ENCODE peak calls at places on chromosomes 7 and 10, in nine cellular contexts. X is esophagus squamous epithelium, Y is tibial nerve, M is suprapubic skin, O is GM12891, T is body of pancreas, Z is transverse colon, K is uterus, P is A549. J is an unnamed sample.

GRCh38 chr10:88092975-88093374 is 229.6 kb downstream of the PTEN start:
- DNase-seq in P (no peak), M (no peak), X (no peak), O (no peak), Y (no peak), T (no peak), K (no peak), Z (no peak), J (no peak)

GRCh38 chr7:42831051-42831952 is 80.6 kb downstream of the C7orf25 start:
- DNase-seq in X (no peak), Z (peak; percentile 20), M (no peak), K (peak; percentile 57), P (no peak), O (no peak), T (peak; percentile 48), Y (peak; percentile 61), J (peak; percentile 29)

GRCh38 chr10:124416733-124417132 is 2.0 kb downstream of the OAT start:
- DNase-seq in Y (peak; percentile 49), T (no peak), P (no peak), X (no peak), O (no peak), K (no peak), Z (no peak), M (no peak), J (no peak)

GRCh38 chr10:22669163-22669711 is 45.1 kb downstream of the PIP4K2A start:
- DNase-seq in Z (no peak), Y (no peak), X (no peak), M (no peak), T (no peak), K (no peak), P (no peak), O (no peak), J (no peak)

GRCh38 chr10:13472359-13472758 is 56.5 kb downstream of the BEND7 start:
- DNase-seq in O (no peak), X (no peak), T (no peak), Z (no peak), M (no peak), Y (no peak), K (no peak), P (no peak), J (no peak)

GRCh38 chr10:29254123-29255046 is 34.5 kb upstream of the LYZL1 start:
- DNase-seq in Z (no peak), K (peak; percentile 46), T (no peak), P (no peak), M (no peak), Y (no peak), X (no peak), O (no peak), J (peak; percentile 95)

GRCh38 chr7:2032030-2032875 is 200.5 kb downstream of the MAD1L1 start:
- DNase-seq in Z (no peak), X (no peak), O (no peak), K (no peak), T (no peak), M (peak; percentile 52), P (no peak), Y (no peak), J (peak; percentile 78)

GRCh38 chr7:125462615-125463014 is 533.0 kb upstream of the POT1 start:
- DNase-seq in O (no peak), X (no peak), Z (no peak), K (no peak), M (no peak), Y (no peak), T (no peak), P (no peak), J (no peak)

GRCh38 chr10:43078986-43079273 is 2.1 kb downstream of the RET start:
- DNase-seq in K (no peak), T (no peak), Y (no peak), O (peak; percentile 64), X (no peak), M (no peak), P (peak; percentile 57), Z (peak; percentile 13), J (peak; percentile 86)

GRCh38 chr7:21256310-21256877 is 171.5 kb upstream of the SP4 start:
- DNase-seq in M (no peak), P (peak; percentile 6), Y (peak; percentile 28), K (no peak), T (peak; percentile 20), Z (no peak), X (no peak), O (no peak), J (peak; percentile 47)

GRCh38 chr10:71569775-71570588 is 149.6 kb downstream of the C10orf105 start:
- DNase-seq in X (no peak), O (peak; percentile 77), K (peak; percentile 74), M (peak; percentile 83), P (peak; percentile 76), Y (peak; percentile 94), Z (peak; percentile 81), T (peak; percentile 74), J (peak; percentile 73)

GRCh38 chr7:106848851-106849442 is 16.1 kb upstream of the PIK3CG start:
- DNase-seq in O (no peak), T (no peak), K (no peak), M (no peak), Y (no peak), Z (no peak), X (no peak), P (no peak), J (no peak)

GRCh38 chr10:97759981-97760345 is 11.8 kb downstream of the SFRP5 start:
- DNase-seq in T (no peak), P (no peak), K (no peak), X (no peak), M (no peak), O (no peak), Z (no peak), Y (no peak), J (no peak)

GRCh38 chr7:11792122-11792521 is 39.9 kb downstream of the THSD7A start:
- DNase-seq in M (no peak), X (no peak), Z (no peak), P (no peak), O (no peak), K (no peak), Y (no peak), T (no peak), J (no peak)

DNA sequence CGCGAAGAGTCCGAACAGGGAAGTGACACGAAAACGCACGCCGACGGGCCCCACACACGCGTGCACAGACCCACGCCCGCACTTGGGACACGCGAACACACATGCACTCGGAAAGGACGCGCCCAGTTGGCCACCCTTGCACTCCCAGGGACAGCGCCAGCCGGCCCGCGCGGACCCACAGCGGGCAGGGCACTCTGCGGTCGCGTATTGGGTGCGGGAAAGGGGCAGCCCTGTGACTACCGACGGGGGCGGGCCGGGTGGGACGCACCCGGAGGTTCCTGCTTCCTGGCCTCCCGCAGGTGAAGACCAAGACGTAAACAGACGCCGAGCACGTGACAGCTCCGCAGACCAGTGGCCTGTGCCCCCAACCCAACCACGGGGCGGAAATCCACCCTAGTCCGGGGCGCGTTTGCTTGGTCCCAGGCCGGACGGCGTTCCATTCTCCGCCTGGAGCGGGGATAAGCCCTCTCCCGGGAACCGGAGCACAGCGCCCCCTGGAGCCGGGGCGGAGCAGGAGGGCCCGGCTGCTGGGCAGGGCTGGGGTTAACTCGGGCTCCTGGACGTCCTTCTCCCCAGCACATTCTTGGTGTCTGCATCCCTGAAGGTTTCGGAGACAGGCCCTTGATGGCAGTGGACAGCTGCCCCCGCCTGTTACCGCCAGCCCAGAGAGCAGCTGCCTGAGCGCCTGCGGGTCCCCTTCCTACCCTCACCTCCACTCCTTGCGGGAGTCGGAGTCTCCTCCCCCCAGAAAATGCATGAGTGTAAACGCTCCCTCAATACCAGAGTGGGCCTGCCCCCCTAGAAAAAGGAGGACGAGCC is 2.0 kb upstream of the LZTS2 start:
- DNase-seq in K (peak; percentile 70), P (peak; percentile 94), X (no peak), Y (peak; percentile 52), Z (peak; percentile 88), O (peak; percentile 77), M (peak; percentile 85), T (peak; percentile 84), J (peak; percentile 83)
- TF ChIP-seq POLR2A in K (peak; percentile 35), P (peak; percentile 29), X (peak; percentile 6), Y (no peak), Z (peak; percentile 70), O (no peak), M (no peak), T (peak; percentile 36), J (peak; percentile 19)

DNA sequence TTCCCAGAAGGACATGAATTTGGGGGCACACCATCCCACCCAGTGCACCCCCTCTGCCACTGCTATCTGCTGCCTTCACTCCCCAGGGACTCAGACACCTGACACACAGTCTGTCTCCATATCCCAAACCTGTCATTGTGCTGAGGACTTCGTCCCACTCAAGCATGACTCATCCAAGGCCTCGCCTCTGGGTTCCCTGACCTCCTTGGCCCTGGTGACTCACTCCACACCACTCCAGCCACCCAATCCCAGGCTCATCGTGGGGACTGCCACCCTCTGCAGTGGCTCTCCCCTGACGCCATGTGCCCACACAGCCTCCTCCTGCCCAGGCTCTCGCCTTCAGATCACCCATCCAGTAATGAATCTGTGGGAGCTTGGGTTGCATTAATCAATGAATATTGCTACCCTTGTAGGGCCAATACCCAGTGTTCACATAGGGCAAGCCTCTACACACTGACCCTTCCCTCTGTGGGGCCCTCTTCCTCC is 6.6 kb upstream of the INSIG1 start:
- DNase-seq in M (no peak), O (no peak), Z (peak; percentile 30), K (no peak), X (no peak), T (no peak), P (peak; percentile 70), Y (no peak), J (peak; percentile 77)
- TF ChIP-seq POLR2A in M (no peak), O (no peak), Z (no peak), K (no peak), X (no peak), T (no peak), P (no peak), Y (no peak), J (no peak)

DNA sequence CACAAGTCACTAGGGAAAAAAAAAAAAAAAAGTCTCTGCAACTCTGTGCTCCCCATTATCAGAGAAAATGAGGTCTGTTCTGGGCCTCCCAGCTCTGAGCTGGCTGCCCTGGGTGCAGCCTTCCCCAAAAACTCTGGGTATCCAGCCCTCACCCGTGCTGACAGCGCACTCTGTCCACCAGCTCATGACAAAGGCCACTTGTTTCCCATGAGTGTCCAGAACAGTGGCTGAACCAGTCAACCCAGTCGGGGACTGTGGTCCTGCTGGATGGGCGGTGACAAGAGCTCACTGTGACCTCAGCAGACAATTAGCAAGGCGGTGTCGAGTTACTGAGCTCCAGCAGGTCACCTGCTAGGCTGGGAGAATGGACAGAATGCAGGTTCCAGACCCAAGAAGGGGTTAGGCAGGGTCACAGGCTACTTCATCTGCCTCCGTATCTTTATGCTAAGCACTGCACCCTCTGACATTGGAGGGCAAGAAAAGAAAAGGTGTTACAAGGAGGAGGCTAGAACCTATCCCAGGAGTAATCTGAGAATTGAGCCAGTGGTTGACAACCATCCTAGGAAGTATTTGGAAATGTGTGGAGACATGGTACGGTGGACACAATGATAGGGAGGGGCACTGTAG is 37.2 kb downstream of the DLG5 start:
- DNase-seq in M (no peak), X (no peak), O (no peak), Z (peak; percentile 74), P (no peak), K (no peak), T (peak; percentile 85), Y (no peak), J (no peak)
- TF ChIP-seq POLR2A in M (no peak), X (no peak), O (no peak), Z (no peak), P (no peak), K (no peak), T (no peak), Y (no peak), J (no peak)

DNA sequence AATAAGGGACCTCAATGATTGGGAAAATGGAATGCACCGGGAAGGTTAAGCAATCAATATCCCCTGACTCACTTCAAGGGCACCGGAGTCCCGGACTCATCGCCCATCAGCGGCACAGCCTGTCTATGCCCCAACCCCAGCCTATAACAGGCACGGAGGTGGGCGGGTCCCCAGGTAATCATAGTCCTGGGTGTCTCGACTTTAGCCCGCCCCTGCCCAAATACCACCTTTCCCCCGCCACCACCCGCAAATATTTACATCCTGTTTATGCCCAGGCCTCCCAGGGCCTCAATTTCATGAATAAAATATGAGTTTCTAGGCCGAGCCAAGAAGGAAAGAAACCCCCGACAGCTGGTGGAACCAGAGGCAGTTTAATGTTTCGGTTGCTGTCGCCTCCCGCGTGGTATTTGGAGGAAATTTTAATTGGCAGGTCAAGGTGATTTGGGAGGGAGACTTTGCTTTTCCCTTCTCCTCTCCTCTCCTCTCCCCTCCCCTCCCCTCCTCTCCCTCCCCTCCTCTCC is 15.6 kb upstream of the RFC2 start:
- DNase-seq in X (no peak), Z (peak; percentile 79), O (no peak), K (peak; percentile 64), M (peak; percentile 79), P (peak; percentile 86), T (peak; percentile 71), Y (peak; percentile 28), J (peak; percentile 80)
- TF ChIP-seq POLR2A in X (no peak), Z (no peak), O (no peak), K (no peak), M (no peak), P (no peak), T (no peak), Y (no peak), J (no peak)